ENCODE peak calls at places on chromosomes 6 and 20, in four cellular contexts. One of them, this sample, is unnamed.

GRCh38 chr6:46276571-46277142 is 105.9 kb upstream of the ENPP5 start:
- DNase-seq in spleen: no peak
- DNase-seq in CD4-positive, alpha-beta memory T cell: no peak
- DNase-seq in IMR-90: no peak
- DNase-seq in this sample: no peak

GRCh38 chr6:157822221-157823000 is 635 bp upstream of the SNX9 start:
- DNase-seq in spleen: peak
- DNase-seq in CD4-positive, alpha-beta memory T cell: peak
- DNase-seq in IMR-90: no peak
- DNase-seq in this sample: peak

GRCh38 chr6:123434186-123434585 is 202.6 kb downstream of the TRDN start:
- DNase-seq in spleen: no peak
- DNase-seq in CD4-positive, alpha-beta memory T cell: no peak
- DNase-seq in IMR-90: no peak
- DNase-seq in this sample: no peak

GRCh38 chr6:96345501-96345900 is 176.1 kb upstream of the UFL1 start:
- DNase-seq in spleen: no peak
- DNase-seq in CD4-positive, alpha-beta memory T cell: no peak
- DNase-seq in IMR-90: no peak
- DNase-seq in this sample: no peak

GRCh38 chr20:63829943-63830820 is 882 bp downstream of the ZBTB46 start:
- DNase-seq in spleen: no peak
- DNase-seq in CD4-positive, alpha-beta memory T cell: peak
- DNase-seq in IMR-90: peak
- DNase-seq in this sample: no peak

GRCh38 chr20:55103188-55103587 is 627.8 kb downstream of the DOK5 start:
- DNase-seq in spleen: no peak
- DNase-seq in CD4-positive, alpha-beta memory T cell: no peak
- DNase-seq in IMR-90: no peak
- DNase-seq in this sample: no peak

GRCh38 chr6:164531745-164532144 is 777.7 kb downstream of the C6orf118 start:
- DNase-seq in spleen: no peak
- DNase-seq in CD4-positive, alpha-beta memory T cell: no peak
- DNase-seq in IMR-90: no peak
- DNase-seq in this sample: no peak

GRCh38 chr20:9180480-9181257 is 111.8 kb downstream of the PLCB4 start:
- DNase-seq in spleen: no peak
- DNase-seq in CD4-positive, alpha-beta memory T cell: no peak
- DNase-seq in IMR-90: no peak
- DNase-seq in this sample: no peak

GRCh38 chr6:155349129-155349528 is 34.8 kb upstream of the TFB1M start:
- DNase-seq in spleen: no peak
- DNase-seq in CD4-positive, alpha-beta memory T cell: no peak
- DNase-seq in IMR-90: peak
- DNase-seq in this sample: no peak

GRCh38 chr6:37347177-37348145 is 6.3 kb upstream of the RNF8 start:
- DNase-seq in spleen: no peak
- DNase-seq in CD4-positive, alpha-beta memory T cell: no peak
- DNase-seq in IMR-90: no peak
- DNase-seq in this sample: no peak

GRCh38 chr20:50273601-50274491 is 83.2 kb downstream of the CEBPB start:
- DNase-seq in spleen: no peak
- DNase-seq in CD4-positive, alpha-beta memory T cell: no peak
- DNase-seq in IMR-90: no peak
- DNase-seq in this sample: peak

GRCh38 chr20:10076126-10077080 is 41.6 kb downstream of the ANKEF1 start:
- DNase-seq in spleen: no peak
- DNase-seq in CD4-positive, alpha-beta memory T cell: no peak
- DNase-seq in IMR-90: no peak
- DNase-seq in this sample: no peak

GRCh38 chr20:28562510-28562898 is 2695.0 kb upstream of the DEFB115 start:
- DNase-seq in spleen: no peak
- DNase-seq in CD4-positive, alpha-beta memory T cell: no peak
- DNase-seq in IMR-90: peak
- DNase-seq in this sample: no peak

GRCh38 chr6:7296602-7297001 is 16.4 kb downstream of the SSR1 start:
- DNase-seq in spleen: no peak
- DNase-seq in CD4-positive, alpha-beta memory T cell: no peak
- DNase-seq in IMR-90: no peak
- DNase-seq in this sample: no peak

GRCh38 chr6:35213824-35214756 is at the start of gene SCUBE3:
- DNase-seq in spleen: no peak
- DNase-seq in CD4-positive, alpha-beta memory T cell: no peak
- DNase-seq in IMR-90: peak
- DNase-seq in this sample: peak

GRCh38 chr6:45640081-45640491 is 262.4 kb upstream of the SUPT3H start:
- DNase-seq in spleen: no peak
- DNase-seq in CD4-positive, alpha-beta memory T cell: no peak
- DNase-seq in IMR-90: peak
- DNase-seq in this sample: no peak

GRCh38 chr6:45416700-45417099 is 39.0 kb upstream of the SUPT3H start:
- DNase-seq in spleen: no peak
- DNase-seq in CD4-positive, alpha-beta memory T cell: no peak
- DNase-seq in IMR-90: no peak
- DNase-seq in this sample: no peak

GRCh38 chr6:101876431-101876830 is 482.9 kb downstream of the GRIK2 start:
- DNase-seq in spleen: no peak
- DNase-seq in CD4-positive, alpha-beta memory T cell: no peak
- DNase-seq in IMR-90: no peak
- DNase-seq in this sample: no peak

GRCh38 chr20:50009521-50010454 is 27.0 kb downstream of the SNAI1 start:
- DNase-seq in spleen: no peak
- DNase-seq in CD4-positive, alpha-beta memory T cell: no peak
- DNase-seq in IMR-90: no peak
- DNase-seq in this sample: no peak

GRCh38 chr20:48839518-48839917 is 11.7 kb upstream of the PREX1 start:
- DNase-seq in spleen: no peak
- DNase-seq in CD4-positive, alpha-beta memory T cell: no peak
- DNase-seq in IMR-90: no peak
- DNase-seq in this sample: no peak

GRCh38 chr6:104908431-104909139 is 48.3 kb upstream of the LIN28B start:
- DNase-seq in spleen: no peak
- DNase-seq in CD4-positive, alpha-beta memory T cell: no peak
- DNase-seq in IMR-90: no peak
- DNase-seq in this sample: no peak

GRCh38 chr6:56714982-56715456 is 72.3 kb upstream of the DST start:
- DNase-seq in spleen: no peak
- DNase-seq in CD4-positive, alpha-beta memory T cell: no peak
- DNase-seq in IMR-90: peak
- DNase-seq in this sample: no peak

GRCh38 chr6:119467478-119468081 is 118.0 kb upstream of the MAN1A1 start:
- DNase-seq in spleen: no peak
- DNase-seq in CD4-positive, alpha-beta memory T cell: no peak
- DNase-seq in IMR-90: peak
- DNase-seq in this sample: no peak

GRCh38 chr6:119466226-119466625 is 116.7 kb upstream of the MAN1A1 start:
- DNase-seq in spleen: no peak
- DNase-seq in CD4-positive, alpha-beta memory T cell: no peak
- DNase-seq in IMR-90: no peak
- DNase-seq in this sample: no peak

GRCh38 chr6:119459207-119459974 is 109.8 kb upstream of the MAN1A1 start:
- DNase-seq in spleen: no peak
- DNase-seq in CD4-positive, alpha-beta memory T cell: no peak
- DNase-seq in IMR-90: no peak
- DNase-seq in this sample: no peak

GRCh38 chr6:119461187-119461586 is 111.6 kb upstream of the MAN1A1 start:
- DNase-seq in spleen: no peak
- DNase-seq in CD4-positive, alpha-beta memory T cell: no peak
- DNase-seq in IMR-90: no peak
- DNase-seq in this sample: no peak

GRCh38 chr6:119463081-119463626 is 113.6 kb upstream of the MAN1A1 start:
- DNase-seq in spleen: no peak
- DNase-seq in CD4-positive, alpha-beta memory T cell: no peak
- DNase-seq in IMR-90: no peak
- DNase-seq in this sample: no peak
- H3K27ac ChIP-seq in spleen: no peak
- H3K27ac ChIP-seq in CD4-positive, alpha-beta memory T cell: no peak
- H3K27ac ChIP-seq in IMR-90: no peak
- H3K27ac ChIP-seq in this sample: no peak

DNA sequence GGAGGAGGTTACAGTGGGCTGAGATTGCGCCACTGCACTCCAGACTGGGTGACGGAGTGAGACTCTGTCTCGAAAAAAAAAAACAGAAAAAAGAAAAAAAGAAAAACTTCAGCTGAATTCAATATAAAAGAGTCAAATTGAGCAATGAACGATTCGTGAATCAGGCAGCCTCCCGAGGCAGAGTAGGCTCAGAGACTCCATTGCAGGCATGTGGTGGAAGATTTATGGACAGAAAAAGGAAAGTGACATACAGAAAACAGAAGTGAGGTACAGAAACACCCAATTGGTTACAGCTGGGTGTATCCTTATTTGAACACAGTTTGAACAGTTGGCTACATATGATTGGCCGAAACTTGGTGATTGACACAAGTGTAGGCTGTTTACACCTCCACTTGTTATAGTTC is 56.3 kb downstream of the HLA-DPB1 start:
- DNase-seq in spleen: no peak
- DNase-seq in CD4-positive, alpha-beta memory T cell: no peak
- DNase-seq in IMR-90: no peak
- DNase-seq in this sample: no peak
- H3K4me3 ChIP-seq in spleen: no peak
- H3K4me3 ChIP-seq in CD4-positive, alpha-beta memory T cell: no peak
- H3K4me3 ChIP-seq in IMR-90: no peak
- H3K4me3 ChIP-seq in this sample: no peak

GRCh38 chr6:42281570-42281969 is 63.9 kb upstream of the MRPS10 start:
- DNase-seq in spleen: no peak
- DNase-seq in CD4-positive, alpha-beta memory T cell: peak
- DNase-seq in IMR-90: no peak
- DNase-seq in this sample: no peak

GRCh38 chr6:42279966-42280629 is 62.4 kb upstream of the MRPS10 start:
- DNase-seq in spleen: no peak
- DNase-seq in CD4-positive, alpha-beta memory T cell: no peak
- DNase-seq in IMR-90: peak
- DNase-seq in this sample: no peak

GRCh38 chr6:42278131-42278853 is 60.6 kb upstream of the MRPS10 start:
- DNase-seq in spleen: no peak
- DNase-seq in CD4-positive, alpha-beta memory T cell: peak
- DNase-seq in IMR-90: no peak
- DNase-seq in this sample: no peak

GRCh38 chr6:42281016-42281533 is 63.4 kb upstream of the MRPS10 start:
- DNase-seq in spleen: no peak
- DNase-seq in CD4-positive, alpha-beta memory T cell: no peak
- DNase-seq in IMR-90: no peak
- DNase-seq in this sample: no peak

DNA sequence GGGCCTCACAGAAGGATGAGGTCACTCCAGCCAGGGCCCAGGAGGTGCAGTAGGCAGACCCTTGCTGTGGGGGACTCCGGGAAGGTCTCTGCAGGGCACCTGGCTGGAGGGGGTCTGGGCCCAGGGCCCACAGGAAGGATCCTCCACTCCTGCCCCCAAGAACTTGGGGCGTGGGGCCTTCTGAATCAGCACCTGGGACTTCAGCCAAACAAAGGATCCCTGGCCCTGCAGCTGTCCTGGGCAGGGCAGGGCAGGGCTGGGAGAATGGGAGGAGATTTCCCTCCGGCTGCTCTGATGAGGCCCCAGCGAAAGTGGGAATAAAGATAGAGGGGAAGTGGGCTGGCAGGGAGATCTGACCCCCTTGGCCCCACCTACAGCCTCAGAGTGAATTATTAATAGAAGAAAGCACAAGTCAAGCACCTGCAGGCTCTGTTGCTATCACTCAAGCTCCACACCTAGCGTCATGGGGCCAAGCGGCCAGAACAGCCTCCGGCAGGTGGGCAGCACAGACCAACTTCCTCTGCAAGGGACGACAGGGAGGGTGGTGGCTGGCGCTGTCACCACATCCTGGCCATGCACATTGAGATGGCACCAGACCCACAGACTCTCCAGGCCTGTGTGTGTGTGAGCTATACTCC is 61.6 kb upstream of the MRPS10 start:
- DNase-seq in spleen: peak
- DNase-seq in CD4-positive, alpha-beta memory T cell: peak
- DNase-seq in IMR-90: peak
- DNase-seq in this sample: no peak
- H3K27ac ChIP-seq in spleen: peak
- H3K27ac ChIP-seq in CD4-positive, alpha-beta memory T cell: peak
- H3K27ac ChIP-seq in IMR-90: peak
- H3K27ac ChIP-seq in this sample: no peak

DNA sequence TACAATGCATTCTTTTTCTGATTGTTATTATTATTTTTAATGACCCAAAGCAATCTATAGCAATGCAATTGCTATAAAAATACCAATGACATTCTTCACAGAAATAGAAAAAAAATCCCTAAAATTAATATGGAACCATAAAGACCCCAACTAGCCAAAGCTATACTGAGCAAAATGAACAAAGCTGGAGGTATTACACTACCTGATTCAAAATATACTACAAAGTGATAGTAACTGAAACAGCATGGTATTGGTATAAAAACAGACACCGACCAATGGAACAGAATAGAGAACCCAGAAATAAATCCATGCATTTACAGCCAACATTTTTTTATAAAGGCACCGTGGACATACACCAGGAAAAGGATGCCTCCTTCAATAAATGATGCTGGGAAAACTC is 60.5 kb upstream of the EEF1A1 start:
- DNase-seq in spleen: no peak
- DNase-seq in CD4-positive, alpha-beta memory T cell: no peak
- DNase-seq in IMR-90: no peak
- DNase-seq in this sample: no peak
- H3K4me3 ChIP-seq in spleen: no peak
- H3K4me3 ChIP-seq in CD4-positive, alpha-beta memory T cell: no peak
- H3K4me3 ChIP-seq in IMR-90: peak
- H3K4me3 ChIP-seq in this sample: no peak